ENCODE peak calls at places on chromosomes 2 and 18, in five cellular contexts. One of them, this sample, is unnamed.

GRCh38 chr2:74201596-74201995 is 3.2 kb downstream of the MTHFD2 start:
- DNase-seq in GM18507: no peak
- DNase-seq in GM03348: peak
- DNase-seq in stimulated activated CD4-positive, alpha-beta T cell treated with anti-CD3 and anti-CD28 coated beads, Interleukin-4, amount 100 ng/mL, for 48 hours: no peak
- DNase-seq in RWPE1: no peak
- DNase-seq in this sample: peak

GRCh38 chr2:2550856-2551255 is 219.8 kb upstream of the MYT1L start:
- DNase-seq in GM18507: no peak
- DNase-seq in GM03348: no peak
- DNase-seq in stimulated activated CD4-positive, alpha-beta T cell treated with anti-CD3 and anti-CD28 coated beads, Interleukin-4, amount 100 ng/mL, for 48 hours: no peak
- DNase-seq in RWPE1: no peak
- DNase-seq in this sample: no peak

GRCh38 chr2:190903693-190904450 is 23.3 kb downstream of the GLS start:
- DNase-seq in GM18507: no peak
- DNase-seq in GM03348: no peak
- DNase-seq in stimulated activated CD4-positive, alpha-beta T cell treated with anti-CD3 and anti-CD28 coated beads, Interleukin-4, amount 100 ng/mL, for 48 hours: no peak
- DNase-seq in RWPE1: no peak
- DNase-seq in this sample: no peak

GRCh38 chr2:152523091-152523490 is 188.1 kb downstream of the FMNL2 start:
- DNase-seq in GM18507: no peak
- DNase-seq in GM03348: peak
- DNase-seq in stimulated activated CD4-positive, alpha-beta T cell treated with anti-CD3 and anti-CD28 coated beads, Interleukin-4, amount 100 ng/mL, for 48 hours: no peak
- DNase-seq in RWPE1: no peak
- DNase-seq in this sample: peak

GRCh38 chr18:49546719-49547273 is 15.1 kb upstream of the LIPG start:
- DNase-seq in GM18507: no peak
- DNase-seq in GM03348: no peak
- DNase-seq in stimulated activated CD4-positive, alpha-beta T cell treated with anti-CD3 and anti-CD28 coated beads, Interleukin-4, amount 100 ng/mL, for 48 hours: no peak
- DNase-seq in RWPE1: no peak
- DNase-seq in this sample: no peak

GRCh38 chr2:68251855-68252406 is 401 bp downstream of the PPP3R1 start:
- DNase-seq in GM18507: no peak
- DNase-seq in GM03348: peak
- DNase-seq in stimulated activated CD4-positive, alpha-beta T cell treated with anti-CD3 and anti-CD28 coated beads, Interleukin-4, amount 100 ng/mL, for 48 hours: peak
- DNase-seq in RWPE1: peak
- DNase-seq in this sample: no peak

GRCh38 chr2:236974206-236974605 is 111.5 kb upstream of the COPS8 start:
- DNase-seq in GM18507: no peak
- DNase-seq in GM03348: no peak
- DNase-seq in stimulated activated CD4-positive, alpha-beta T cell treated with anti-CD3 and anti-CD28 coated beads, Interleukin-4, amount 100 ng/mL, for 48 hours: no peak
- DNase-seq in RWPE1: no peak
- DNase-seq in this sample: no peak

GRCh38 chr18:55407774-55408535 is 180.0 kb downstream of the TCF4 start:
- DNase-seq in GM18507: no peak
- DNase-seq in GM03348: no peak
- DNase-seq in stimulated activated CD4-positive, alpha-beta T cell treated with anti-CD3 and anti-CD28 coated beads, Interleukin-4, amount 100 ng/mL, for 48 hours: no peak
- DNase-seq in RWPE1: no peak
- DNase-seq in this sample: no peak

GRCh38 chr2:15223887-15224286 is 337.2 kb downstream of the NBAS start:
- DNase-seq in GM18507: no peak
- DNase-seq in GM03348: peak
- DNase-seq in stimulated activated CD4-positive, alpha-beta T cell treated with anti-CD3 and anti-CD28 coated beads, Interleukin-4, amount 100 ng/mL, for 48 hours: no peak
- DNase-seq in RWPE1: peak
- DNase-seq in this sample: peak

GRCh38 chr2:159083601-159084000 is 115.2 kb downstream of the TANC1 start:
- DNase-seq in GM18507: no peak
- DNase-seq in GM03348: peak
- DNase-seq in stimulated activated CD4-positive, alpha-beta T cell treated with anti-CD3 and anti-CD28 coated beads, Interleukin-4, amount 100 ng/mL, for 48 hours: no peak
- DNase-seq in RWPE1: no peak
- DNase-seq in this sample: peak

GRCh38 chr2:241983571-241984270 is 114.2 kb downstream of the RTP5 start:
- DNase-seq in GM18507: no peak
- DNase-seq in GM03348: no peak
- DNase-seq in stimulated activated CD4-positive, alpha-beta T cell treated with anti-CD3 and anti-CD28 coated beads, Interleukin-4, amount 100 ng/mL, for 48 hours: no peak
- DNase-seq in RWPE1: no peak
- DNase-seq in this sample: no peak

GRCh38 chr2:71696381-71696780 is 243.0 kb downstream of the DYSF start:
- DNase-seq in GM18507: no peak
- DNase-seq in GM03348: no peak
- DNase-seq in stimulated activated CD4-positive, alpha-beta T cell treated with anti-CD3 and anti-CD28 coated beads, Interleukin-4, amount 100 ng/mL, for 48 hours: no peak
- DNase-seq in RWPE1: no peak
- DNase-seq in this sample: no peak

GRCh38 chr2:40049782-40050181 is 270.7 kb upstream of the THUMPD2 start:
- DNase-seq in GM18507: no peak
- DNase-seq in GM03348: peak
- DNase-seq in stimulated activated CD4-positive, alpha-beta T cell treated with anti-CD3 and anti-CD28 coated beads, Interleukin-4, amount 100 ng/mL, for 48 hours: no peak
- DNase-seq in RWPE1: no peak
- DNase-seq in this sample: no peak

GRCh38 chr2:128362889-128363228 is 44.2 kb upstream of the HS6ST1 start:
- DNase-seq in GM18507: no peak
- DNase-seq in GM03348: peak
- DNase-seq in stimulated activated CD4-positive, alpha-beta T cell treated with anti-CD3 and anti-CD28 coated beads, Interleukin-4, amount 100 ng/mL, for 48 hours: no peak
- DNase-seq in RWPE1: no peak
- DNase-seq in this sample: peak

GRCh38 chr2:40289771-40290404 is 162.0 kb downstream of the SLC8A1 start:
- DNase-seq in GM18507: no peak
- DNase-seq in GM03348: no peak
- DNase-seq in stimulated activated CD4-positive, alpha-beta T cell treated with anti-CD3 and anti-CD28 coated beads, Interleukin-4, amount 100 ng/mL, for 48 hours: no peak
- DNase-seq in RWPE1: no peak
- DNase-seq in this sample: no peak

This sample was measured in HFFc6.